ENCODE peak calls at places on chromosomes 4 and X, in seven cellular contexts. C is left ventricle myocardium inferior, M is SK-N-SH, N is lower lobe of right lung, R is lower leg skin, K is BJ, S is HCT116. B is an unnamed sample.

GRCh38 chrX:10085223-10085622 is 71.6 kb upstream of the CLCN4 start:
- DNase-seq in C (no peak), M (no peak), N (no peak), K (no peak), S (no peak), R (no peak), B (no peak)

GRCh38 chr4:108272566-108272965 is 103.8 kb upstream of the LEF1 start:
- DNase-seq in K (no peak), C (no peak), R (no peak), S (no peak), N (no peak), M (no peak), B (no peak)

GRCh38 chrX:120474085-120474484 is 5.0 kb upstream of the LAMP2 start:
- DNase-seq in K (no peak), N (no peak), C (no peak), R (no peak), M (no peak), S (no peak), B (no peak)

GRCh38 chr4:113006632-113007031 is 42.8 kb upstream of the ANK2 start:
- DNase-seq in K (no peak), C (no peak), N (no peak), S (no peak), R (no peak), M (no peak), B (no peak)

GRCh38 chr4:187383181-187383580 is 612.4 kb upstream of the ZFP42 start:
- DNase-seq in S (no peak), C (no peak), M (no peak), N (no peak), R (no peak), K (no peak), B (no peak)

GRCh38 chr4:27267435-27268355 is 407.1 kb downstream of the STIM2 start:
- DNase-seq in K (no peak), S (no peak), R (no peak), M (no peak), N (no peak), C (no peak), B (no peak)

GRCh38 chr4:7964890-7965662 is 25.4 kb upstream of the AFAP1 start:
- DNase-seq in C (peak), R (peak), N (no peak), K (no peak), S (no peak), M (no peak), B (no peak)

GRCh38 chrX:47540754-47541538 is 20.1 kb upstream of the ARAF start:
- DNase-seq in C (peak), K (peak), S (peak), R (peak), N (peak), M (peak), B (peak)

GRCh38 chr4:95705323-95705722 is 134.6 kb upstream of the PDHA2 start:
- DNase-seq in N (no peak), R (no peak), K (no peak), S (no peak), M (peak), C (no peak), B (no peak)

GRCh38 chrX:3663576-3664290 is 49.7 kb downstream of the PRKX start:
- DNase-seq in M (no peak), S (no peak), R (peak), N (peak), C (no peak), K (no peak), B (no peak)

GRCh38 chr4:14143892-14144291 is 516.4 kb upstream of the BOD1L1 start:
- DNase-seq in M (no peak), K (no peak), N (no peak), R (no peak), S (no peak), C (no peak), B (no peak)

GRCh38 chr4:141220271-141220654 is 432 bp upstream of the ZNF330 start:
- DNase-seq in M (no peak), K (no peak), S (no peak), R (no peak), N (no peak), C (no peak), B (no peak)

GRCh38 chr4:80271806-80272205 is 5.3 kb downstream of the FGF5 start:
- DNase-seq in C (no peak), M (no peak), S (no peak), N (no peak), R (no peak), K (no peak), B (no peak)

GRCh38 chr4:171846232-171846631 is 33.0 kb downstream of the GALNTL6 start:
- DNase-seq in M (peak), R (no peak), K (no peak), S (peak), C (no peak), N (peak), B (peak)

GRCh38 chr4:105088110-105088879 is 58.4 kb upstream of the TET2 start:
- DNase-seq in R (peak), N (no peak), S (no peak), M (no peak), K (peak), C (no peak), B (peak)

GRCh38 chrX:140733766-140734342 is 24.3 kb downstream of the LINC00632 start:
- DNase-seq in M (peak), N (no peak), K (no peak), S (no peak), C (peak), R (no peak), B (no peak)

GRCh38 chr4:8854866-8855265 is 16.8 kb downstream of the HMX1 start:
- DNase-seq in R (no peak), M (no peak), C (no peak), N (no peak), K (no peak), S (no peak), B (no peak)

GRCh38 chr4:39865280-39865679 is 112.4 kb downstream of the PDS5A start:
- DNase-seq in C (no peak), N (no peak), S (no peak), R (no peak), K (no peak), M (no peak), B (no peak)

GRCh38 chr4:170391066-170391754 is 301.5 kb upstream of the AADAT start:
- DNase-seq in S (no peak), R (no peak), K (peak), M (no peak), N (no peak), C (no peak), B (no peak)

GRCh38 chr4:127574643-127575042 is 58.1 kb upstream of the INTU start:
- DNase-seq in S (no peak), C (no peak), R (no peak), M (no peak), K (no peak), N (no peak), B (no peak)

GRCh38 chrX:52262195-52262546 is 77.5 kb downstream of the MAGED4 start:
- DNase-seq in N (no peak), R (no peak), S (no peak), K (no peak), M (no peak), C (no peak), B (no peak)
- H3K4me3 ChIP-seq in N (peak), R (no peak), S (peak), K (peak), M (peak), C (peak), B (peak)

DNA sequence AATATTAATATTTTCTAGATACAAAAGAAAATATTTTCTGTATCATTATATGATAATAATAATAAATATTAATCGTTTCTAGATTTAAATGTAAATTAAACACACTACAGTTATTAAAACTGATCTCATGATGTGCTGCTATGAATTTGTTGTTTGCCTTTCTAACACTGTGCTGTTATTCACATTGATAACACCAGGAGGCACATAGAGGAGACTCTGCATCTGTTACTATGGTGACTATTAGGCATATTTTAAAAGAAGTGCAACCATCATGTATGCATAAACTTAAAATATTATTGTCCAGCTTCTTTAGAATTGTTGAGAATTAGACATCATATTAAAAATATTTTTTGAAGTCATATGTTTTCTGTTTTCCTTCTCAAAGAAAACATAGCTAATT is 11.8 kb upstream of the PDGFC start:
- DNase-seq in R (no peak), S (no peak), C (no peak), N (no peak), K (no peak), M (no peak), B (no peak)
- TF ChIP-seq CTCF in R (no peak), S (peak), C (peak), N (no peak), K (peak), M (peak), B (peak)

DNA sequence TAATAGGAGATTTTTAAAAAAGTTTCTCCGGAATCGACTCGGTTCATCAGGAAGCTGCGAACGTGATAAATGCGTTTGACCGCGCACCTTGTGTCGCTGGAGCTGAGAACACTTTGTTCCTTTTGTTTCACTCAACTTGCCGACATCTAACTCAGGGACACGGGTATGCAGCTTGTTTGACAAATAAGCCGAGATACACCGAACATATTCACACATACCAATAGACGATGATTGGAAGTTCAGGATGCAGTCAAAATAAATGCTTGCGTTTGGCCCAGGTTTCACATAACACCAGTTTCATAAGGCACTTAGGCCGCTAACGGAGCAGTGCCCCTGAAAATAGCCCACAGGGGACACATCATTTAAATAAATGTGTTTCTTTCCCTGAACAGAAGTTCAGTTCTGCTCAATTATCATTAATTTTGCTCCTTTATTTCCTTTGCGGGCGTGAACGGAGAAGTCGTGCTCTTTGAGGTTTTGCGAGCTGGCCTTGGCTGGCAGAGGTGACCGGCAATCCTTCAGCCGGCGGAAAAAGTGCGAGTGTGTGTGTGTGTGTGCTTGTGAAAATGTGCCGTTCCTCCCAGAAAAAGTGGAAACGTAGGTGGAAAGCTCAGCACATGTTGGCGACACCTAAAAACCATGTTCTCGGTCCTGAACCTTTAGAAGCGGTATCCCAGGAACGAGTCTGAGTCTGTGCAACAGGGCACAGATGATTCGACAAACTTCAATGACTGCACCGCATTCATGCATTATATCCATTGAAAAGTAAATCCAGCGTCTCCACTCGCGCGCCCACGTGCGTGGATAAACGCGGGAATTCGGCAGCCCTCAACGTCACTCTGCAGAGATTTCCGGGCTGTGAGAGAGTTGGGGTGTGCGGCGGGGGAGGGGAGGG is 680 bp upstream of the SHISA3 start:
- DNase-seq in R (no peak), M (no peak), N (no peak), K (no peak), S (no peak), C (no peak), B (no peak)
- H3K4me3 ChIP-seq in R (no peak), M (peak), N (peak), K (no peak), S (no peak), C (peak), B (peak)

GRCh38 chrX:63275127-63275526 is 76.0 kb downstream of the SPIN4 start:
- DNase-seq in C (no peak), S (peak), R (no peak), N (no peak), K (no peak), M (peak), B (no peak)
- TF ChIP-seq CTCF in C (peak), S (peak), R (no peak), N (peak), K (peak), M (peak), B (peak)

GRCh38 chr4:4914965-4915845 is 55.7 kb downstream of the MSX1 start:
- DNase-seq in K (no peak), S (no peak), C (no peak), N (no peak), M (no peak), R (no peak), B (no peak)

GRCh38 chr4:4913628-4914027 is 54.2 kb downstream of the MSX1 start:
- DNase-seq in K (no peak), M (no peak), N (no peak), R (no peak), S (no peak), C (no peak), B (no peak)

GRCh38 chr4:4913147-4913561 is 53.7 kb downstream of the MSX1 start:
- DNase-seq in R (no peak), S (no peak), N (no peak), C (peak), K (no peak), M (no peak), B (no peak)

GRCh38 chr4:4912155-4912554 is 52.7 kb downstream of the MSX1 start:
- DNase-seq in K (no peak), R (no peak), S (no peak), C (no peak), M (no peak), N (no peak), B (no peak)

DNA sequence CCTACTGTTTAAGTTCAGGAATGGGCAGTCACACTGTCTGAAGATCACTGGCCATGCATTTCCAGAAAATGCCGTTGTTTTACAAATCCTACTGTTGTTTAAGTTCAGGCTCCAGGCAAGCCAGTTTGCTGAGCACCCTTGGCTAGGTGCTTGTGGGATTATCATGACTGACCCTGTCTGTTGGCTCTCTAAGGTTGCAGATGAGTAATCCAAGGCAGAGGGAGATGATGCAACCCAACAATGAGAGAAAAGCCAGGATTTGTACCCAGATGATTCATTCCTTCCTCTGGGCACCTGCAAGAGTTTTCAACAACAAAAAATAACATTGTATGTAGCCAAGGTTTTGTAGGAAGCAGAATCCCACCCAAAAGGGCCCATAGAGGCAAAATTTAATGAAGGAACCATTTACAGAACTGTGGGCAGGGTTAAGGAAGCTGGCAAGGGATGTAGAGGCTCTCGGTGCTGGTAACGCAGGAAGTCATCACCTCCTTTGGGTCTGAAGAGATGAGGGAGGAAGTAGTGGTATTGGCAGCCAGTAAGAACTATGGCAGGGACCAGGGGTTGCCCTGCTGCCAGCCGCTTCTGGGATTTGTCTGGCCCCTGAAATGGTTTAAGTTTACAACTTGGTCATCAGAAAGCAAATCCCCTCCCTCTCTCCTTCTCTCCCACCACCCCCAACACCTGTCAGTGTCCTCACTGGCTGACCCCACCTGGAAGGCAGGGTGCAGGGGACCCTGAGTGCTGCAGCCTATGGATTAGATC is 54.8 kb downstream of the MSX1 start:
- DNase-seq in N (no peak), C (no peak), M (no peak), R (no peak), S (no peak), K (no peak), B (no peak)
- H3K4me3 ChIP-seq in N (no peak), C (no peak), M (no peak), R (no peak), S (no peak), K (no peak), B (no peak)

GRCh38 chr4:74158561-74159396 is 861 bp downstream of the MTHFD2L start:
- DNase-seq in K (no peak), N (no peak), C (no peak), M (no peak), R (no peak), S (no peak), B (no peak)

GRCh38 chr4:74159397-74159709 is 1.4 kb downstream of the MTHFD2L start:
- DNase-seq in K (no peak), C (no peak), S (no peak), M (no peak), N (no peak), R (no peak), B (no peak)

GRCh38 chr4:74157743-74158560 is at the start of gene MTHFD2L:
- DNase-seq in R (peak), C (peak), M (peak), S (peak), K (peak), N (peak), B (peak)

GRCh38 chr4:74166135-74166534 is 8.2 kb downstream of the MTHFD2L start:
- DNase-seq in K (no peak), R (no peak), S (no peak), M (no peak), C (no peak), N (no peak), B (no peak)

GRCh38 chr4:74161676-74162450 is 3.9 kb downstream of the MTHFD2L start:
- DNase-seq in N (no peak), M (no peak), C (no peak), R (no peak), K (no peak), S (no peak), B (no peak)
- TF ChIP-seq CTCF in N (no peak), M (no peak), C (no peak), R (no peak), K (no peak), S (no peak), B (no peak)

DNA sequence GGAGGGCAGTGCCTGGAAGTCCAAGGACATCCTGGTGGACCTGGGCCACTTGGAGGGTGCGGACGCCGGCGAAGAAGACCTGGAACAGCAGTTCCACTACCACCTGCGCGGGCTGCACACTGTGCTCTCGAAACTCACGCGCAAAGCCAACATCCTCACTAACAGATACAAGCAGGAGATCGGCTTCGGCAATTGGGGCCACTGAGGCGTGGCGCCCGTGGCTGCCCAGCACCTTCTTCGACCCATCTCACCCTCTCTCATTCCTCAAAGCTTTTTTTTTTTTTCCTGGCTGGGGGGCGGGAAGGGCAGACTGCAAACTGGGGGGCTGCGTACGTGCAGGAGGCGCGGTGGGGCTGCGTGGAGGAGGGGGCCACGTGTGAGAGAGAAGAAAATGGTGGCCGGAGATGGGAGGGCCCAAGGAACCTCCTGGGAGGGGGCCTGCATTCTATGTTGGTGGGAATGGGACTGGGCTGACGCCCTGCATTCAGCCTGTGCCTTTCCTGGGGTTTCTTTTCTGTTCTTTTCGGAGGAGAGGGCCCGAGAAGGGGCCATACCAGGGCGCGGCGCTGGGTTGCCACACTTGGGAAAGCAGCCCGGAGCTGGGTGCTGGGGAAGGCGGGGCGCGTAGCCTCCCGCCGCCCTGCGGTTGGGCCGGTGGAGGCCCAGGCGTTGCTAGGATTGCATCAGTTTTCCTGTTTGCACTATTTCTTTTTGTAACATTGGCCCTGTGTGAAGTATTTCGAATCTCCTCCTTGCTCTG is 4.2 kb downstream of the MID1IP1 start:
- DNase-seq in N (peak), S (no peak), K (no peak), C (peak), M (peak), R (peak), B (no peak)
- H3K4me3 ChIP-seq in N (peak), S (peak), K (peak), C (peak), M (peak), R (peak), B (peak)

GRCh38 chrX:19122641-19123009 is 357 bp upstream of the ADGRG2 start:
- DNase-seq in M (no peak), C (no peak), S (no peak), K (no peak), N (no peak), R (no peak), B (no peak)
- TF ChIP-seq CTCF in M (no peak), C (no peak), S (no peak), K (no peak), N (no peak), R (no peak), B (no peak)

GRCh38 chr4:183130328-183131155 is 31.5 kb downstream of the WWC2 start:
- DNase-seq in S (no peak), M (peak), N (no peak), K (no peak), R (no peak), C (peak), B (no peak)

GRCh38 chr4:183132081-183132480 is 33.0 kb downstream of the WWC2 start:
- DNase-seq in M (no peak), R (no peak), C (no peak), N (no peak), S (no peak), K (no peak), B (no peak)

GRCh38 chr4:183132865-183133264 is 33.8 kb downstream of the WWC2 start:
- DNase-seq in N (no peak), S (no peak), C (no peak), K (no peak), R (no peak), M (no peak), B (no peak)

GRCh38 chr4:183129675-183130074 is 30.6 kb downstream of the WWC2 start:
- DNase-seq in N (no peak), K (no peak), C (no peak), S (no peak), M (no peak), R (no peak), B (no peak)

DNA sequence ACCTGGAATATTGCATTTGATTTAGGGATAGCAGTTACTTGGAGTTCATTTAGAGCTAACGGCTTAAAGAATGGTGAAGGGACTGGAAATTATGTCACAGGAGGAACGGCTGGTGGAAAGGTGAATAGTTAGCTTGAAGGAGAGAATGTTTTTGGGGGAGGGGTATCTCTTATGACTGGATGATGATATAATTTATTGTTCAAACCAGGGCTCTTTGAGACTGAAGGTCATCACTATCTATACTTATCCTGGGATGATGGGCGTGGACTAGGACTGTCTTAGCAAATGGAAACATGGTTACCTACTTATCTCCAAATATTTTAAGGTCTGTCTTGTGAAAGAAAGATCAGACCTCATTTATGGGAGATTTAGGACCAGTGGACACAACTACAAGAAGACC is 30.1 kb downstream of the WWC2 start:
- DNase-seq in S (no peak), K (no peak), R (no peak), M (no peak), C (no peak), N (no peak), B (no peak)
- H3K4me3 ChIP-seq in S (no peak), K (no peak), R (no peak), M (no peak), C (no peak), N (no peak), B (no peak)

B was measured in retinal pigment epithelial cell.